ENCODE peak calls at places on chromosomes 7 and 10, in seven cellular contexts. Z is kidney tubule cell; O is GM19239; X is hypothalamus; S is right cardiac atrium; A is naive thymus-derived CD8-positive, alpha-beta T cell; L is astrocyte. G is an unnamed sample.
A peak's percentile ranks its signal among the peaks of the same experiment; 100 is the strongest.

GRCh38 chr7:20191044-20191867 is 25.9 kb downstream of the MACC1 start:
- DNase-seq in A (no peak), S (no peak), L (no peak), O (no peak), X (no peak), Z (no peak), G (peak; percentile 32)

GRCh38 chr10:114821915-114822770 is 563 bp downstream of the FHIP2A start:
- DNase-seq in X (no peak), Z (peak; percentile 62), A (no peak), O (peak; percentile 9), L (peak; percentile 19), S (peak; percentile 20), G (peak; percentile 16)

GRCh38 chr10:76049581-76050290 is 618.3 kb downstream of the LRMDA start:
- DNase-seq in Z (peak; percentile 86), S (no peak), A (no peak), L (no peak), O (no peak), X (no peak), G (no peak)

GRCh38 chr7:73626814-73627213 is 2.5 kb upstream of the MLXIPL start:
- DNase-seq in L (no peak), A (no peak), O (no peak), Z (peak; percentile 20), X (no peak), S (no peak), G (no peak)

GRCh38 chr7:44965937-44966730 is 12.7 kb downstream of the MYO1G start:
- DNase-seq in O (no peak), L (no peak), Z (no peak), A (no peak), S (no peak), X (no peak), G (no peak)

GRCh38 chr7:6284461-6285360 is 12.3 kb upstream of the CYTH3 start:
- DNase-seq in S (no peak), Z (peak; percentile 48), O (no peak), L (no peak), A (no peak), X (no peak), G (no peak)

GRCh38 chr7:115585015-115585655 is 445.4 kb downstream of the TFEC start:
- DNase-seq in A (no peak), X (no peak), O (no peak), Z (peak; percentile 62), S (no peak), L (peak; percentile 4), G (peak; percentile 16)

GRCh38 chr10:70729763-70730357 is 55.3 kb downstream of the TBATA start:
- DNase-seq in A (no peak), O (no peak), Z (no peak), S (no peak), X (no peak), L (no peak), G (peak; percentile 91)

GRCh38 chr10:101464518-101465085 is 110.6 kb downstream of the BTRC start:
- DNase-seq in A (no peak), L (no peak), O (no peak), X (no peak), S (no peak), Z (no peak), G (no peak)

GRCh38 chr10:5078781-5079180 is 15.4 kb upstream of the AKR1C3 start:
- DNase-seq in X (no peak), Z (peak; percentile 44), S (no peak), L (peak; percentile 6), A (no peak), O (no peak), G (no peak)

GRCh38 chr7:74396993-74397392 is 56.7 kb upstream of the GTF2IRD1 start:
- DNase-seq in S (no peak), Z (no peak), O (no peak), L (no peak), X (no peak), A (no peak), G (no peak)

GRCh38 chr10:114767589-114768393 is 53.8 kb upstream of the FHIP2A start:
- DNase-seq in A (peak; percentile 19), Z (peak; percentile 69), S (peak; percentile 30), O (peak; percentile 20), X (no peak), L (no peak), G (peak; percentile 17)

GRCh38 chr7:116912269-116912909 is 40.9 kb upstream of the ST7 start:
- DNase-seq in X (no peak), A (no peak), Z (no peak), S (no peak), O (no peak), L (no peak), G (no peak)

GRCh38 chr10:1015688-1016087 is 10.0 kb downstream of the IDI2 start:
- DNase-seq in L (no peak), X (no peak), O (no peak), Z (no peak), S (no peak), A (no peak), G (no peak)